ENCODE peak calls at places on chromosomes 2 and 18, in six cellular contexts. One of them, this sample, is unnamed.
A peak's percentile ranks its signal among the peaks of the same experiment; 100 is the strongest.

GRCh38 chr2:158724803-158725271 is 70.3 kb upstream of the DAPL1 start:
- DNase-seq in A549: peak; percentile 50
- DNase-seq in neuronal stem cell: no peak
- DNase-seq in skeletal muscle cell: no peak
- DNase-seq in cardiac fibroblast: no peak
- DNase-seq in Peyer's patch: no peak
- DNase-seq in this sample: peak; percentile 26

GRCh38 chr2:141611143-141611571 is 519.7 kb downstream of the LRP1B start:
- DNase-seq in A549: no peak
- DNase-seq in neuronal stem cell: no peak
- DNase-seq in skeletal muscle cell: no peak
- DNase-seq in cardiac fibroblast: peak; percentile 10
- DNase-seq in Peyer's patch: no peak
- DNase-seq in this sample: no peak

GRCh38 chr18:70195852-70196434 is 9.5 kb downstream of the RTTN start:
- DNase-seq in A549: peak; percentile 62
- DNase-seq in neuronal stem cell: peak; percentile 8
- DNase-seq in skeletal muscle cell: no peak
- DNase-seq in cardiac fibroblast: peak; percentile 75
- DNase-seq in Peyer's patch: no peak
- DNase-seq in this sample: peak; percentile 3

GRCh38 chr2:224252601-224253000 is 149.3 kb downstream of the FAM124B start:
- DNase-seq in A549: no peak
- DNase-seq in neuronal stem cell: no peak
- DNase-seq in skeletal muscle cell: peak; percentile 24
- DNase-seq in cardiac fibroblast: no peak
- DNase-seq in Peyer's patch: no peak
- DNase-seq in this sample: no peak

GRCh38 chr2:73928995-73929394 is 2.3 kb downstream of the DGUOK start:
- DNase-seq in A549: no peak
- DNase-seq in neuronal stem cell: no peak
- DNase-seq in skeletal muscle cell: no peak
- DNase-seq in cardiac fibroblast: no peak
- DNase-seq in Peyer's patch: no peak
- DNase-seq in this sample: no peak

GRCh38 chr2:124915567-124915966 is 890.5 kb downstream of the CNTNAP5 start:
- DNase-seq in A549: no peak
- DNase-seq in neuronal stem cell: no peak
- DNase-seq in skeletal muscle cell: no peak
- DNase-seq in cardiac fibroblast: no peak
- DNase-seq in Peyer's patch: no peak
- DNase-seq in this sample: no peak

GRCh38 chr2:31978998-31979397 is 31.8 kb downstream of the MEMO1 start:
- DNase-seq in A549: no peak
- DNase-seq in neuronal stem cell: no peak
- DNase-seq in skeletal muscle cell: no peak
- DNase-seq in cardiac fibroblast: no peak
- DNase-seq in Peyer's patch: no peak
- DNase-seq in this sample: no peak

GRCh38 chr2:70977605-70978205 is 725 bp upstream of the ANKRD53 start:
- DNase-seq in A549: no peak
- DNase-seq in neuronal stem cell: no peak
- DNase-seq in skeletal muscle cell: peak; percentile 89
- DNase-seq in cardiac fibroblast: peak; percentile 87
- DNase-seq in Peyer's patch: no peak
- DNase-seq in this sample: peak; percentile 31

GRCh38 chr2:215931256-215931903 is 82.0 kb downstream of the MREG start:
- DNase-seq in A549: peak; percentile 77
- DNase-seq in neuronal stem cell: peak; percentile 84
- DNase-seq in skeletal muscle cell: peak; percentile 32
- DNase-seq in cardiac fibroblast: peak; percentile 86
- DNase-seq in Peyer's patch: no peak
- DNase-seq in this sample: peak; percentile 21

GRCh38 chr2:215888680-215889079 is 124.7 kb downstream of the MREG start:
- DNase-seq in A549: no peak
- DNase-seq in neuronal stem cell: no peak
- DNase-seq in skeletal muscle cell: no peak
- DNase-seq in cardiac fibroblast: no peak
- DNase-seq in Peyer's patch: no peak
- DNase-seq in this sample: no peak

GRCh38 chr2:62293490-62294212 is 97.7 kb downstream of the B3GNT2 start:
- DNase-seq in A549: peak; percentile 7
- DNase-seq in neuronal stem cell: peak; percentile 20
- DNase-seq in skeletal muscle cell: no peak
- DNase-seq in cardiac fibroblast: peak; percentile 25
- DNase-seq in Peyer's patch: peak; percentile 86
- DNase-seq in this sample: peak; percentile 33

GRCh38 chr2:16635796-16636699 is 29.6 kb downstream of the CYRIA start:
- DNase-seq in A549: no peak
- DNase-seq in neuronal stem cell: no peak
- DNase-seq in skeletal muscle cell: no peak
- DNase-seq in cardiac fibroblast: no peak
- DNase-seq in Peyer's patch: no peak
- DNase-seq in this sample: peak; percentile 12

GRCh38 chr18:13576598-13576997 is 149.8 kb downstream of the FAM210A start:
- DNase-seq in A549: no peak
- DNase-seq in neuronal stem cell: no peak
- DNase-seq in skeletal muscle cell: no peak
- DNase-seq in cardiac fibroblast: no peak
- DNase-seq in Peyer's patch: no peak
- DNase-seq in this sample: no peak

GRCh38 chr2:223591596-223591995 is 10.6 kb downstream of the SCG2 start:
- DNase-seq in A549: no peak
- DNase-seq in neuronal stem cell: no peak
- DNase-seq in skeletal muscle cell: no peak
- DNase-seq in cardiac fibroblast: no peak
- DNase-seq in Peyer's patch: no peak
- DNase-seq in this sample: no peak

GRCh38 chr2:60735496-60736250 is 20.4 kb upstream of the PAPOLG start:
- DNase-seq in A549: no peak
- DNase-seq in neuronal stem cell: peak; percentile 8
- DNase-seq in skeletal muscle cell: no peak
- DNase-seq in cardiac fibroblast: no peak
- DNase-seq in Peyer's patch: no peak
- DNase-seq in this sample: peak; percentile 9

GRCh38 chr2:198807131-198807530 is 650.6 kb downstream of the SATB2 start:
- DNase-seq in A549: no peak
- DNase-seq in neuronal stem cell: no peak
- DNase-seq in skeletal muscle cell: no peak
- DNase-seq in cardiac fibroblast: no peak
- DNase-seq in Peyer's patch: no peak
- DNase-seq in this sample: no peak

GRCh38 chr2:18404708-18405107 is 155.7 kb downstream of the RDH14 start:
- DNase-seq in A549: peak; percentile 36
- DNase-seq in neuronal stem cell: peak; percentile 3
- DNase-seq in skeletal muscle cell: no peak
- DNase-seq in cardiac fibroblast: no peak
- DNase-seq in Peyer's patch: no peak
- DNase-seq in this sample: no peak

GRCh38 chr2:163919717-163920116 is 183.9 kb upstream of the FIGN start:
- DNase-seq in A549: no peak
- DNase-seq in neuronal stem cell: no peak
- DNase-seq in skeletal muscle cell: no peak
- DNase-seq in cardiac fibroblast: no peak
- DNase-seq in Peyer's patch: no peak
- DNase-seq in this sample: no peak

GRCh38 chr18:8501044-8501443 is 108.2 kb upstream of the RAB12 start:
- DNase-seq in A549: no peak
- DNase-seq in neuronal stem cell: no peak
- DNase-seq in skeletal muscle cell: no peak
- DNase-seq in cardiac fibroblast: no peak
- DNase-seq in Peyer's patch: no peak
- DNase-seq in this sample: no peak

GRCh38 chr2:66560683-66561082 is 125.8 kb downstream of the MEIS1 start:
- DNase-seq in A549: no peak
- DNase-seq in neuronal stem cell: no peak
- DNase-seq in skeletal muscle cell: no peak
- DNase-seq in cardiac fibroblast: peak; percentile 57
- DNase-seq in Peyer's patch: no peak
- DNase-seq in this sample: no peak

DNA sequence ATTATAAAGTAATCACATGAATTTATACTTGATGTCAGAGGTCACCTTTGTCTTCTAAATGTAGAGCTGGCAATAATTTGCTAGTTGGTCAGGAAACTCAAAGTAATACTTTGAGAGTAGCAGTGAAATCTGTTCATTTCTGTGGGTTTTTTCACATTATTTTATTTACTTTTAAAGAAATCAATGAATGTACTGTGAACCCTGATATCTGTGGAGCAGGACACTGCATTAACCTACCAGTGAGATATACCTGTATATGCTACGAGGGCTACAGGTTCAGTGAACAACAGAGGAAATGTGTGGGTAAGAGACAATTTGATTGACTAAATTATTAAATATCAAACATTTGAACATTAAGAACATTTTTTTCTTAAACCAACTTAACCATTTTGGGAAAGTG is 203.0 kb upstream of the RASGRP3 start:
- DNase-seq in A549: no peak
- DNase-seq in neuronal stem cell: no peak
- DNase-seq in skeletal muscle cell: no peak
- DNase-seq in cardiac fibroblast: no peak
- DNase-seq in Peyer's patch: no peak
- DNase-seq in this sample: no peak
- H3K4me3 ChIP-seq in A549: no peak overlapping the region
- H3K4me3 ChIP-seq in neuronal stem cell: no peak overlapping the region
- H3K4me3 ChIP-seq in skeletal muscle cell: no peak overlapping the region
- H3K4me3 ChIP-seq in cardiac fibroblast: no peak overlapping the region
- H3K4me3 ChIP-seq in Peyer's patch: no peak overlapping the region
- H3K4me3 ChIP-seq in this sample: no peak overlapping the region

GRCh38 chr2:14631676-14632075 is 841 bp upstream of the LRATD1 start:
- DNase-seq in A549: no peak
- DNase-seq in neuronal stem cell: no peak
- DNase-seq in skeletal muscle cell: no peak
- DNase-seq in cardiac fibroblast: no peak
- DNase-seq in Peyer's patch: no peak
- DNase-seq in this sample: no peak
- H3K4me3 ChIP-seq in A549: no peak overlapping the region
- H3K4me3 ChIP-seq in neuronal stem cell: no peak overlapping the region
- H3K4me3 ChIP-seq in skeletal muscle cell: peak overlapping the region; percentile 64
- H3K4me3 ChIP-seq in cardiac fibroblast: no peak overlapping the region
- H3K4me3 ChIP-seq in Peyer's patch: no peak overlapping the region
- H3K4me3 ChIP-seq in this sample: no peak overlapping the region

GRCh38 chr2:130987519-130988425 is 105.5 kb downstream of the FAM168B start:
- DNase-seq in A549: no peak
- DNase-seq in neuronal stem cell: no peak
- DNase-seq in skeletal muscle cell: no peak
- DNase-seq in cardiac fibroblast: no peak
- DNase-seq in Peyer's patch: no peak
- DNase-seq in this sample: no peak
- H3K4me3 ChIP-seq in A549: no peak overlapping the region
- H3K4me3 ChIP-seq in neuronal stem cell: no peak overlapping the region
- H3K4me3 ChIP-seq in skeletal muscle cell: no peak overlapping the region
- H3K4me3 ChIP-seq in cardiac fibroblast: no peak overlapping the region
- H3K4me3 ChIP-seq in Peyer's patch: no peak overlapping the region
- H3K4me3 ChIP-seq in this sample: no peak overlapping the region

DNA sequence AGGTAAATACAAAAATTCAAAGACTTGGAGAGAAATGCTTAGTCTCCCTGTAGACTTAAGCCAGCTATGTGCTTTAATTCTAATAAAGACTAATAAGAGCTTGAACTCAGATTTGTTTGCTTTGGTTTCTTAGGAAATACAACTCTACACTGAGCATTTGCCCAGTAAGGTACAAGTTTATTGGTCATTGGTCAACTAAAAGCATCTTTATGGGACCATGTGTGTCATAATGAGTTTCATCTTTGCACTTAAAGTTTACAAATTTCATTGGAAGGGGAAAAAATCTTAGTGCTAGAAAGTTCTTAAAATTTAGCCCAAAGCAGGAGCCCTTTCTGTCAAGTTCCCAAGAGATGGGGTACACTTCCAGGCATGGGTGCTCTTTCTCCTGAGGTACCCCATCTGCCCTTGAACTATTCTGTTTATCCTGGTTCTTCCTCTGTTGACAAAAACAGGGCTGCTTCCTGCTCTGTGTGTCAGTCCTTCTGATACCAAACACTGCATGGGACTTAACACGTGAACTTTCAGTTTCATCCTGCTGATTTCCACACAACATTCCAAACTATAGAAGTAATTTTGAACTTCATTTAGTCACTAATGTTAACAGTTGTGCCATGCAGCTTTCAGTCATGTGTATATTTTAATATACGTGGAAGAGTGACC is 200.2 kb downstream of the TPGS2 start:
- DNase-seq in A549: no peak
- DNase-seq in neuronal stem cell: no peak
- DNase-seq in skeletal muscle cell: peak; percentile 43
- DNase-seq in cardiac fibroblast: peak; percentile 40
- DNase-seq in Peyer's patch: no peak
- DNase-seq in this sample: no peak
- H3K4me3 ChIP-seq in A549: no peak overlapping the region
- H3K4me3 ChIP-seq in neuronal stem cell: no peak overlapping the region
- H3K4me3 ChIP-seq in skeletal muscle cell: no peak overlapping the region
- H3K4me3 ChIP-seq in cardiac fibroblast: no peak overlapping the region
- H3K4me3 ChIP-seq in Peyer's patch: no peak overlapping the region
- H3K4me3 ChIP-seq in this sample: no peak overlapping the region

GRCh38 chr2:11861044-11861443 is 114.6 kb downstream of the LPIN1 start:
- DNase-seq in A549: no peak
- DNase-seq in neuronal stem cell: no peak
- DNase-seq in skeletal muscle cell: no peak
- DNase-seq in cardiac fibroblast: no peak
- DNase-seq in Peyer's patch: no peak
- DNase-seq in this sample: no peak
- H3K4me3 ChIP-seq in A549: no peak overlapping the region
- H3K4me3 ChIP-seq in neuronal stem cell: no peak overlapping the region
- H3K4me3 ChIP-seq in skeletal muscle cell: no peak overlapping the region
- H3K4me3 ChIP-seq in cardiac fibroblast: no peak overlapping the region
- H3K4me3 ChIP-seq in Peyer's patch: no peak overlapping the region
- H3K4me3 ChIP-seq in this sample: no peak overlapping the region

DNA sequence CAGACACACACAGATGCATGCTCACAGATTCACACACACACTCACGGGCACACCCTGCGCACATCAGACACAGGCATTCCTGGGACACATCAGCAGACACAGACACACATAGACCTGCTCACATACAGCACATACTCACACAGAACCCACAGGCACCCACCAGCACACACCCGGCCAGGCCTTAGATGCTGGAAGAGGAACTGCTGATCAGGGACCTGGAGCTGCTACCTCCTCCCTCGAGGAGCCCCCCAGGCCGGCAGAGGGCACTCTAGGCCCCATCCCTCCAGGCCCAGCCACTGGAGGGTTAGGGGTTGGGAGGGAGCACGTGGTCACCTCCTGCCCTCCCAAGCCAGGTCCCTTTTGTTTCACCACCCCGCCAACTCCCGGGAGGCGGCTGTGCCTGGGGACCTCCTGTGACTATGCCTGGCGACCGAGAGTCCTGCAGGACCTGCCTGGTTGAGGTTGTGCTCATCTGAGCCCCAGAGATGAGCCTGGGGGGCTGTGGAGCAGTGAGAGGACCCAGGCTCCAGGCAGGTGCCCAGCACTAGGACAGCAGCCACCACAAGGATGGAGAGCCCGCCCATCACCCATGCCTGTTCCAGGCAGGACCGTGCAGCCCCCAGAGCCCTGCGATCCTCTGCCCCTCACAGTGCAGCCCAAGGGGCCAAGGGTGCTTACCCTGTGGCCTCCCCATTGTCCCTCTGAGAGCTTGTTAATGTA is 21.0 kb upstream of the PTMA start:
- DNase-seq in A549: peak; percentile 80
- DNase-seq in neuronal stem cell: no peak
- DNase-seq in skeletal muscle cell: no peak
- DNase-seq in cardiac fibroblast: peak; percentile 60
- DNase-seq in Peyer's patch: peak; percentile 73
- DNase-seq in this sample: peak; percentile 70
- H3K4me3 ChIP-seq in A549: no peak overlapping the region
- H3K4me3 ChIP-seq in neuronal stem cell: peak overlapping the region; percentile 72
- H3K4me3 ChIP-seq in skeletal muscle cell: no peak overlapping the region
- H3K4me3 ChIP-seq in cardiac fibroblast: no peak overlapping the region
- H3K4me3 ChIP-seq in Peyer's patch: no peak overlapping the region
- H3K4me3 ChIP-seq in this sample: no peak overlapping the region

GRCh38 chr2:195413944-195414343 is 243.1 kb upstream of the SLC39A10 start:
- DNase-seq in A549: no peak
- DNase-seq in neuronal stem cell: no peak
- DNase-seq in skeletal muscle cell: no peak
- DNase-seq in cardiac fibroblast: no peak
- DNase-seq in Peyer's patch: no peak
- DNase-seq in this sample: no peak
- H3K4me3 ChIP-seq in A549: no peak overlapping the region
- H3K4me3 ChIP-seq in neuronal stem cell: no peak overlapping the region
- H3K4me3 ChIP-seq in skeletal muscle cell: no peak overlapping the region
- H3K4me3 ChIP-seq in cardiac fibroblast: no peak overlapping the region
- H3K4me3 ChIP-seq in Peyer's patch: no peak overlapping the region
- H3K4me3 ChIP-seq in this sample: no peak overlapping the region